ENCODE peak calls at places on chromosomes 4 and X, in six cellular contexts. T, B, W, D, R and C are unnamed samples. For H3K36me3 and H3K27me3, the result is how much of the 10 kb centered on the place peaks cover.

GRCh38 chrX:86946569-86946968 is 571.0 kb upstream of the KLHL4 start:
- DNase-seq in T (no peak), B (peak), W (no peak), D (peak), R (peak), C (no peak)

GRCh38 chr4:109191216-109191615 is 111.2 kb downstream of the COL25A1 start:
- DNase-seq in T (no peak), B (no peak), W (no peak), D (no peak), R (no peak), C (no peak)

GRCh38 chr4:151202851-151203455 is 74.0 kb upstream of the PRSS48 start:
- DNase-seq in T (no peak), B (peak), W (no peak), D (peak), R (no peak), C (no peak)

GRCh38 chrX:135437867-135438733 is 16.4 kb downstream of the SMIM10L2A start:
- DNase-seq in T (no peak), B (no peak), W (no peak), D (no peak), R (no peak), C (no peak)

GRCh38 chr4:83582289-83582756 is 46.4 kb downstream of the GPAT3 start:
- DNase-seq in T (no peak), B (no peak), W (peak), D (no peak), R (no peak), C (no peak)

GRCh38 chr4:159358226-159358625 is 255.3 kb downstream of the RAPGEF2 start:
- DNase-seq in T (no peak), B (peak), W (no peak), D (peak), R (no peak), C (peak)

GRCh38 chr4:42605264-42605663 is 51.6 kb downstream of the ATP8A1 start:
- DNase-seq in T (no peak), B (no peak), W (no peak), D (no peak), R (no peak), C (no peak)

GRCh38 chr4:159229164-159229563 is 126.3 kb downstream of the RAPGEF2 start:
- DNase-seq in T (no peak), B (peak), W (no peak), D (peak), R (peak), C (peak)

GRCh38 chrX:65924938-65925507 is 114.9 kb downstream of the VSIG4 start:
- DNase-seq in T (no peak), B (no peak), W (no peak), D (no peak), R (peak), C (no peak)

GRCh38 chrX:12241026-12241425 is 102.8 kb downstream of the FRMPD4 start:
- DNase-seq in T (no peak), B (peak), W (no peak), D (peak), R (no peak), C (no peak)

GRCh38 chrX:136130931-136131843 is 16.1 kb upstream of the FHL1 start:
- DNase-seq in T (no peak), B (peak), W (no peak), D (peak), R (peak), C (peak)

GRCh38 chr4:117421706-117422105 is 336.3 kb upstream of the TRAM1L1 start:
- DNase-seq in T (no peak), B (no peak), W (no peak), D (no peak), R (no peak), C (no peak)

GRCh38 chr4:158371158-158371557 is 150.5 kb upstream of the RXFP1 start:
- DNase-seq in T (no peak), B (no peak), W (no peak), D (peak), R (no peak), C (peak)

GRCh38 chr4:38141808-38142500 is 181.8 kb downstream of the PTTG2 start:
- DNase-seq in T (no peak), B (peak), W (no peak), D (peak), R (no peak), C (no peak)

GRCh38 chr4:187236491-187236890 is 512.8 kb upstream of the FAT1 start:
- DNase-seq in T (no peak), B (peak), W (no peak), D (peak), R (no peak), C (peak)

GRCh38 chr4:63296773-63297172 is 1112.5 kb downstream of the TECRL start:
- DNase-seq in T (no peak), B (no peak), W (no peak), D (no peak), R (no peak), C (no peak)

GRCh38 chr4:145511913-145512522 is 30.4 kb downstream of the SMAD1 start:
- DNase-seq in T (no peak), B (no peak), W (no peak), D (peak), R (no peak), C (no peak)

GRCh38 chr4:41380758-41381157 is 124.0 kb downstream of the UCHL1 start:
- DNase-seq in T (no peak), B (no peak), W (no peak), D (no peak), R (no peak), C (no peak)

GRCh38 chr4:183758006-183758734 is 99.1 kb downstream of the TRAPPC11 start:
- DNase-seq in T (no peak), B (no peak), W (peak), D (no peak), R (no peak), C (no peak)
- TF ChIP-seq CTCF in T (peak), B (peak), W (no peak), D (peak), R (peak), C (no peak)

GRCh38 chrX:48918303-48918643 is 551 bp downstream of the PIM2 start:
- DNase-seq in T (no peak), B (no peak), W (no peak), D (no peak), R (no peak), C (no peak)
- H3K36me3 ChIP-seq in T (under half), B (under half), W (under half), D (under half), R (under half), C (under half)

GRCh38 chr4:2061208-2062131 is 2.3 kb downstream of the NAT8L start:
- DNase-seq in T (no peak), B (no peak), W (no peak), D (no peak), R (no peak), C (no peak)

GRCh38 chr4:2059034-2059725 is at the start of gene NAT8L:
- DNase-seq in T (no peak), B (no peak), W (no peak), D (no peak), R (no peak), C (no peak)

GRCh38 chr4:2058264-2059033 is 678 bp upstream of the NAT8L start:
- DNase-seq in T (no peak), B (no peak), W (no peak), D (no peak), R (no peak), C (no peak)

GRCh38 chr4:2060578-2061207 is 1.6 kb downstream of the NAT8L start:
- DNase-seq in T (peak), B (no peak), W (no peak), D (no peak), R (no peak), C (no peak)

DNA sequence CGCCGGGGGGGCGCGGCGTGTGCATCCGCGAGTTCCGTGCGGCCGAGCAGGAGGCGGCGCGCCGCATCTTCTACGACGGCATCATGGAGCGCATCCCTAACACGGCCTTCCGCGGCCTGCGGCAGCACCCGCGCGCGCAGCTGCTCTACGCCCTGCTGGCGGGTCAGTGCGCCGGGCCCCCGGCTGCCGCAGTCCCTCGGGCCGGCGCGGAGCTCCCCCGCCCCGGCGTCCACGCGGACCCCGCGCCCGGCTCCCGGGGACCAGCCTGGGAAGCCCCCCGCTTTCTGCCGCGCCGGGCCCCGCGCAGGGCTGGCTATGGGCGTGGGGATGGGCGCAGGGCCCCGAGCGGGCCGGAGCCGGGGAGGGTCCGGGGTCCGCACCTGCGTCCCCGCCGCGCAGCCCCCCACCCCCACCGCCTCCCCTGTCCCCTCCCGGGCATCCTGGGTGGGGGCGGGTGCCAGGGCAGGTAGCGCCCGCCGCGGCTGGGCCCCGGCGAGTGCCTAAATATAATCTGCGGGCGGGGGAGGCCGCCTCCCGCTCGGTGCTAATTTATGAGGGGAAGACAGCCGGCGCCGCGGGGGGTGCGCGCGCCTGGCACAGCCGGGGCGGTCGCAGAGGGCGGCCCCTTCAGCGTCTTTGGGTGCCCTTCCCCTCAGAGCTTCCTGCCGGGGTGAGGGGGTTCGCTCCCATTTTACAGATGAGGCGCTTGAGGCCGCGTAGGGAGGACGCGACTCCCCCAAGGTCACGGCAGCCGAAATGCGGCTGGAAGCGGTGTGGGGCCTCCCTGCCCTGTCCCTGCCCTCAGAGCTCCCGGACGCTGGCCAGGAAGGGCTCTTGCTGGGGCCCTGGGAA is 825 bp downstream of the NAT8L start:
- DNase-seq in T (no peak), B (no peak), W (no peak), D (no peak), R (no peak), C (no peak)
- H3K27me3 ChIP-seq in T (under half), B (under half), W (half or more), D (half or more), R (half or more), C (under half)

GRCh38 chr4:67871867-67872266 is 11.9 kb downstream of the TMPRSS11D start:
- DNase-seq in T (no peak), B (peak), W (no peak), D (peak), R (peak), C (no peak)
- TF ChIP-seq CTCF in T (no peak), B (peak), W (no peak), D (peak), R (peak), C (peak)